ENCODE peak calls at places on chromosome 3, in eight cellular contexts. I is transverse colon, C is Panc1, Q is SK-N-SH, R is stomach, E is GM23338, V is HCT116, P is upper lobe of left lung. N is an unnamed sample. For H3K4me1, the result is how much of the 10 kb centered on the place peaks cover.

GRCh38 chr3:156795890-156796451 is 30.2 kb upstream of the LEKR1 start:
- DNase-seq in V (no peak), P (no peak), I (no peak), R (no peak), C (no peak), E (no peak), Q (no peak), N (no peak)

GRCh38 chr3:116148881-116149530 is 296.3 kb downstream of the LSAMP start:
- DNase-seq in Q (no peak), C (peak), V (no peak), P (no peak), I (no peak), E (no peak), R (no peak), N (no peak)

GRCh38 chr3:147816770-147817169 is 407.6 kb downstream of the ZIC1 start:
- DNase-seq in R (no peak), I (peak), Q (no peak), P (no peak), E (no peak), C (no peak), V (no peak), N (no peak)

GRCh38 chr3:45992820-45993219 is 2.8 kb downstream of the FYCO1 start:
- DNase-seq in C (no peak), Q (no peak), P (no peak), E (peak), V (no peak), R (no peak), I (no peak), N (no peak)

GRCh38 chr3:21654662-21655061 is 96.3 kb downstream of the ZNF385D start:
- DNase-seq in P (no peak), V (no peak), E (no peak), R (no peak), C (peak), I (no peak), Q (no peak), N (no peak)

GRCh38 chr3:73451276-73451973 is 173.3 kb downstream of the PDZRN3 start:
- DNase-seq in I (no peak), R (peak), P (no peak), C (no peak), Q (no peak), E (no peak), V (no peak), N (no peak)

GRCh38 chr3:180762866-180763265 is 83.6 kb upstream of the CCDC39 start:
- DNase-seq in I (no peak), R (no peak), C (no peak), P (no peak), E (no peak), V (no peak), Q (no peak), N (no peak)

GRCh38 chr3:108292905-108293328 is 3.4 kb upstream of the HHLA2 start:
- DNase-seq in I (no peak), Q (no peak), P (no peak), C (no peak), R (no peak), V (no peak), E (no peak), N (no peak)

GRCh38 chr3:4394048-4394447 is 73.0 kb downstream of the SUMF1 start:
- DNase-seq in P (no peak), I (peak), V (no peak), Q (no peak), E (no peak), R (no peak), C (no peak), N (no peak)

GRCh38 chr3:82085356-82085755 is 323.9 kb upstream of the GBE1 start:
- DNase-seq in P (no peak), E (no peak), I (no peak), V (no peak), R (no peak), Q (no peak), C (no peak), N (no peak)

GRCh38 chr3:126034481-126035361 is 49.2 kb downstream of the SLC41A3 start:
- DNase-seq in I (no peak), E (no peak), V (no peak), C (no peak), P (no peak), R (peak), Q (peak), N (no peak)

GRCh38 chr3:37862219-37862711 is 585 bp downstream of the CTDSPL start:
- DNase-seq in Q (peak), R (peak), P (peak), C (no peak), I (peak), E (peak), V (no peak), N (peak)

GRCh38 chr3:18382760-18383369 is 42.3 kb downstream of the SATB1 start:
- DNase-seq in R (no peak), C (no peak), Q (no peak), I (no peak), E (peak), P (no peak), V (no peak), N (no peak)

GRCh38 chr3:187016639-187017345 is 86.5 kb downstream of the ST6GAL1 start:
- DNase-seq in R (no peak), E (no peak), I (no peak), V (no peak), C (no peak), P (no peak), Q (no peak), N (no peak)

GRCh38 chr3:38005076-38006020 is 14.8 kb downstream of the VILL start:
- DNase-seq in V (no peak), E (no peak), R (peak), C (no peak), I (peak), Q (no peak), P (no peak), N (peak)

GRCh38 chr3:29410200-29410599 is 129.3 kb downstream of the RBMS3 start:
- DNase-seq in P (no peak), I (no peak), E (no peak), R (no peak), Q (no peak), C (no peak), V (no peak), N (no peak)
- H3K4me1 ChIP-seq in P (under half), I (under half), E (under half), R (under half), Q (under half), C (under half), V (under half), N (under half)

GRCh38 chr3:183213941-183214612 is 39.0 kb upstream of the B3GNT5 start:
- DNase-seq in I (no peak), Q (no peak), R (no peak), V (no peak), E (no peak), P (no peak), C (no peak), N (no peak)

GRCh38 chr3:183220828-183221227 is 32.2 kb upstream of the B3GNT5 start:
- DNase-seq in V (no peak), Q (no peak), I (no peak), E (no peak), P (no peak), R (no peak), C (no peak), N (no peak)

GRCh38 chr3:183218826-183219225 is 34.2 kb upstream of the B3GNT5 start:
- DNase-seq in P (no peak), V (no peak), C (no peak), I (no peak), E (no peak), R (no peak), Q (no peak), N (no peak)

GRCh38 chr3:183215591-183216202 is 37.4 kb upstream of the B3GNT5 start:
- DNase-seq in C (no peak), E (no peak), P (no peak), V (no peak), R (no peak), Q (no peak), I (no peak), N (no peak)

GRCh38 chr3:183217548-183218321 is 35.3 kb upstream of the B3GNT5 start:
- DNase-seq in V (no peak), E (no peak), R (no peak), Q (no peak), C (no peak), P (no peak), I (no peak), N (no peak)
- TF ChIP-seq CTCF in V (no peak), E (no peak), R (no peak), Q (no peak), C (no peak), P (no peak), I (no peak), N (no peak)

GRCh38 chr3:111434941-111435622 is 106.9 kb upstream of the CD96 start:
- DNase-seq in P (no peak), R (no peak), V (no peak), I (no peak), C (no peak), E (no peak), Q (no peak), N (no peak)

DNA sequence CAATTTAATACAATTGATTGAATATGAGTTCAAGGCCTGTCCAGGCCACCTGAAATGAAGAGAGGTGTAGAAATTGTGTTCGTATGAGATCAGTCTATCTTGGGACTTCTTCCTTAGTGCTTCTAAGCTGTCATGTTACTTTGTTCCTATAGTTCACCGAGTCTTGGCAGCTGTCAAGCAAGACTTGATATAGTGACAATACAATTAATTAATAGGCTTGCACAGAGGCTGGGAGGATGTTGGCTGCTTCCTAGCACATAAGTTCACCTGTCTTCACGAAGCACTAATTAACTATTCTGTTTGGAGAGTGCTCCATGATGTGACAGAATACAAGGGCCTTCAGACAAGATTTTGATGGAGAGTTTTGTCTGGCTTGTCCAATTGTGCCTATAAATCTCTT is 103.7 kb upstream of the CD96 start:
- DNase-seq in V (no peak), E (no peak), Q (no peak), P (no peak), R (no peak), I (no peak), C (no peak), N (no peak)
- TF ChIP-seq POLR2AphosphoS5 in V (no peak), E (no peak), Q (no peak), P (no peak), R (no peak), I (no peak), C (no peak), N (no peak)

GRCh38 chr3:194365526-194365925 is 4.0 kb downstream of the LRRC15 start:
- DNase-seq in I (no peak), V (no peak), R (no peak), P (peak), C (no peak), Q (no peak), E (no peak), N (no peak)
- H3K4me1 ChIP-seq in I (under half), V (under half), R (under half), P (under half), C (under half), Q (under half), E (under half), N (under half)

GRCh38 chr3:13676618-13677017 is 127.7 kb downstream of the FBLN2 start:
- DNase-seq in C (no peak), V (no peak), Q (no peak), I (no peak), P (no peak), R (no peak), E (no peak), N (no peak)

GRCh38 chr3:13670292-13670691 is 121.4 kb downstream of the FBLN2 start:
- DNase-seq in Q (no peak), C (no peak), P (no peak), V (no peak), I (no peak), R (no peak), E (no peak), N (no peak)

GRCh38 chr3:13674538-13675185 is 125.7 kb downstream of the FBLN2 start:
- DNase-seq in I (no peak), C (no peak), V (no peak), R (no peak), E (no peak), Q (no peak), P (no peak), N (no peak)

GRCh38 chr3:13671536-13672233 is 122.8 kb downstream of the FBLN2 start:
- DNase-seq in I (no peak), R (no peak), Q (no peak), C (no peak), V (no peak), E (no peak), P (no peak), N (no peak)

GRCh38 chr3:13673207-13673606 is 124.3 kb downstream of the FBLN2 start:
- DNase-seq in C (no peak), P (no peak), I (no peak), V (no peak), E (peak), R (no peak), Q (no peak), N (no peak)
- TF ChIP-seq CTCF in C (no peak), P (no peak), I (no peak), V (peak), E (peak), R (no peak), Q (peak), N (no peak)

GRCh38 chr3:171805687-171806086 is 4.6 kb downstream of the PLD1 start:
- DNase-seq in R (no peak), Q (no peak), E (no peak), C (no peak), V (no peak), P (no peak), I (no peak), N (no peak)

GRCh38 chr3:171806200-171807128 is 3.8 kb downstream of the PLD1 start:
- DNase-seq in E (no peak), Q (no peak), I (no peak), V (no peak), C (peak), P (no peak), R (no peak), N (no peak)

GRCh38 chr3:171803044-171803443 is 7.2 kb downstream of the PLD1 start:
- DNase-seq in Q (no peak), I (no peak), R (no peak), V (no peak), C (no peak), P (no peak), E (no peak), N (no peak)

GRCh38 chr3:171802601-171802956 is 7.7 kb downstream of the PLD1 start:
- DNase-seq in R (no peak), V (no peak), E (no peak), P (no peak), I (no peak), C (no peak), Q (no peak), N (no peak)

GRCh38 chr3:171804618-171805389 is 5.5 kb downstream of the PLD1 start:
- DNase-seq in E (no peak), P (no peak), V (no peak), C (no peak), I (no peak), R (no peak), Q (no peak), N (no peak)
- TF ChIP-seq POLR2AphosphoS5 in E (no peak), P (no peak), V (no peak), C (no peak), I (no peak), R (no peak), Q (no peak), N (no peak)

N was measured in spleen.